ENCODE peak calls at places on chromosomes 2 and 18, in ten cellular contexts. W is fibroblast of pulmonary artery; R is cardiac muscle cell; V is CD8-positive, alpha-beta T cell; Q is uterus; A is sigmoid colon; F is foreskin fibroblast; B is choroid plexus epithelial cell; C is cardiac fibroblast; O is Panc1. I is an unnamed sample.

GRCh38 chr2:15939854-15940660 is at the start of gene MYCN:
- DNase-seq in W (peak), R (peak), V (peak), Q (peak), A (no peak), F (peak), B (peak), C (peak), O (no peak), I (peak)

GRCh38 chr18:11500153-11501122 is 109.0 kb upstream of the SLC35G4 start:
- DNase-seq in W (peak), R (peak), V (no peak), Q (no peak), A (no peak), F (peak), B (peak), C (peak), O (peak), I (peak)

GRCh38 chr2:148338544-148338943 is 306.0 kb upstream of the EPC2 start:
- DNase-seq in W (peak), R (peak), V (no peak), Q (no peak), A (no peak), F (peak), B (peak), C (peak), O (no peak), I (peak)

GRCh38 chr18:10771053-10771709 is 245.4 kb downstream of the NAPG start:
- DNase-seq in W (peak), R (peak), V (no peak), Q (no peak), A (no peak), F (peak), B (peak), C (no peak), O (no peak), I (peak)

GRCh38 chr2:36408198-36408703 is 52.7 kb downstream of the CRIM1 start:
- DNase-seq in W (peak), R (peak), V (no peak), Q (no peak), A (no peak), F (peak), B (peak), C (peak), O (no peak), I (no peak)

GRCh38 chr2:150491943-150492342 is 4.5 kb upstream of the RND3 start:
- DNase-seq in W (peak), R (no peak), V (no peak), Q (no peak), A (no peak), F (peak), B (peak), C (peak), O (no peak), I (peak)

GRCh38 chr2:4937550-4937949 is 754.6 kb upstream of the SOX11 start:
- DNase-seq in W (no peak), R (no peak), V (no peak), Q (no peak), A (no peak), F (no peak), B (peak), C (no peak), O (no peak), I (no peak)

GRCh38 chr2:8229546-8229986 is 452.3 kb upstream of the ID2 start:
- DNase-seq in W (peak), R (peak), V (peak), Q (peak), A (peak), F (peak), B (peak), C (peak), O (no peak), I (peak)

GRCh38 chr2:179938026-179938425 is 69.1 kb downstream of the CWC22 start:
- DNase-seq in W (no peak), R (no peak), V (no peak), Q (no peak), A (no peak), F (no peak), B (no peak), C (no peak), O (no peak), I (no peak)

GRCh38 chr2:179936654-179937053 is 70.4 kb downstream of the CWC22 start:
- DNase-seq in W (peak), R (peak), V (no peak), Q (no peak), A (no peak), F (peak), B (peak), C (peak), O (no peak), I (peak)

DNA sequence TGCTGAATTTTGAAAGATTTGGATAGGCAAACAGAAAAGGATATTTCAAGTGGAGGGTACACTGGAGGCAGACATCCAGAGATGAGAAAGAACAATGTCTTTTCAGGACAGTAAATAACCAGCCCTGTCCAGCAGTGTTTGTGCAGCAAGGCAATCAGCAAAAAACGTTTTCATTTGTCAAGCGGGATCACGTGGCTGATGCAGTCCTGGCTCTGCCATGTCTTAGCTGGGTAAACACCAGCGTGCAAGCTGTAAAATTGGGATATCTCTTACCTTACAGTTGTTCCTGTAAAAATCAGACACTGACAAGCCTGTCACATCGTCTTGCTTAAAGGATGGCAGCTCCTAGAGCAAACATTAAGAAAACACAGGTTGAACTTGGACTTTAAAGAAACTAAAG is 67.8 kb downstream of the CWC22 start:
- DNase-seq in W (no peak), R (no peak), V (no peak), Q (no peak), A (no peak), F (no peak), B (no peak), C (no peak), O (no peak), I (no peak)
- TF ChIP-seq CTCF in W (no peak), R (no peak), V (no peak), Q (no peak), A (no peak), F (no peak), B (no peak), C (no peak), O (no peak), I (no peak)

GRCh38 chr2:54083440-54083839 is 32.0 kb upstream of the ACYP2 start:
- DNase-seq in W (no peak), R (peak), V (no peak), Q (no peak), A (no peak), F (peak), B (peak), C (no peak), O (no peak), I (peak)

GRCh38 chr2:54083021-54083420 is 32.4 kb upstream of the ACYP2 start:
- DNase-seq in W (no peak), R (no peak), V (no peak), Q (no peak), A (no peak), F (no peak), B (no peak), C (no peak), O (no peak), I (no peak)

GRCh38 chr2:54085069-54085468 is 30.3 kb upstream of the ACYP2 start:
- DNase-seq in W (no peak), R (no peak), V (no peak), Q (no peak), A (no peak), F (no peak), B (no peak), C (no peak), O (no peak), I (no peak)

GRCh38 chr2:54086157-54086556 is 29.3 kb upstream of the ACYP2 start:
- DNase-seq in W (no peak), R (no peak), V (no peak), Q (no peak), A (no peak), F (no peak), B (no peak), C (no peak), O (no peak), I (no peak)

GRCh38 chr2:54084600-54084999 is 30.8 kb upstream of the ACYP2 start:
- DNase-seq in W (peak), R (peak), V (no peak), Q (no peak), A (no peak), F (peak), B (peak), C (peak), O (no peak), I (peak)
- H3K4me3 ChIP-seq in W (no peak), R (no peak), V (no peak), Q (no peak), A (no peak), F (no peak), B (no peak), C (no peak), O (no peak), I (no peak)

GRCh38 chr2:159677654-159678053 is 34.7 kb upstream of the MARCHF7 start:
- DNase-seq in W (peak), R (peak), V (no peak), Q (no peak), A (no peak), F (peak), B (peak), C (peak), O (peak), I (peak)
- TF ChIP-seq CTCF in W (peak), R (peak), V (no peak), Q (no peak), A (no peak), F (peak), B (peak), C (peak), O (peak), I (peak)

GRCh38 chr2:3535794-3536681 is 16.7 kb upstream of the ADI1 start:
- DNase-seq in W (peak), R (peak), V (no peak), Q (peak), A (peak), F (peak), B (peak), C (peak), O (peak), I (peak)

GRCh38 chr2:3534251-3534814 is 15.0 kb upstream of the ADI1 start:
- DNase-seq in W (no peak), R (no peak), V (no peak), Q (no peak), A (no peak), F (no peak), B (no peak), C (no peak), O (no peak), I (no peak)

GRCh38 chr2:3533836-3534235 is 14.5 kb upstream of the ADI1 start:
- DNase-seq in W (no peak), R (no peak), V (no peak), Q (no peak), A (no peak), F (no peak), B (no peak), C (no peak), O (no peak), I (no peak)

GRCh38 chr2:3536682-3537632 is 17.6 kb upstream of the ADI1 start:
- DNase-seq in W (peak), R (peak), V (no peak), Q (peak), A (peak), F (peak), B (peak), C (peak), O (no peak), I (peak)

DNA sequence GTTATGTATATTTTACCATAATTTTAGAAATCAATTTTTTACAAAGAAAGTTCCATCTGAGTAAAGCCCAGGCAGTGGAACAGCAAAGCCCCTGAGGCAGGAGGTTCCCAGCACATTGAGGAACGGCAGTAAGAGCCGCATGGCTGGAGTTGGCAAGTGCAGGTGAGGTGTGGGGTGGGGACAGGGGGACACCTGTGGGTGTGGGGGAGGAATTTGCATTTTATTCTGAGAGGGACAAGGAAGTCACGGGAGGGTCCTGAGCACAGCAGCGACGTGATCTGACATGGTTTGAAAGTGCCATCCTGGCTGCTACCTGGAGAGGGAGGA is 16.1 kb upstream of the ADI1 start:
- DNase-seq in W (no peak), R (no peak), V (no peak), Q (no peak), A (no peak), F (no peak), B (no peak), C (no peak), O (no peak), I (no peak)
- H3K4me3 ChIP-seq in W (peak), R (no peak), V (no peak), Q (peak), A (peak), F (peak), B (peak), C (peak), O (peak), I (peak)

GRCh38 chr2:238285653-238286082 is 2.7 kb downstream of the PER2 start:
- DNase-seq in W (peak), R (peak), V (no peak), Q (peak), A (peak), F (peak), B (peak), C (peak), O (no peak), I (peak)
- TF ChIP-seq CTCF in W (no peak), R (no peak), V (no peak), Q (no peak), A (no peak), F (no peak), B (no peak), C (no peak), O (no peak), I (no peak)

GRCh38 chr2:232387451-232388171 is 9.1 kb downstream of the ALPP start:
- DNase-seq in W (no peak), R (no peak), V (no peak), Q (no peak), A (no peak), F (no peak), B (no peak), C (no peak), O (no peak), I (no peak)
- H3K4me3 ChIP-seq in W (no peak), R (no peak), V (no peak), Q (no peak), A (no peak), F (no peak), B (no peak), C (no peak), O (no peak), I (no peak)

GRCh38 chr2:62339413-62339812 is 143.5 kb downstream of the B3GNT2 start:
- DNase-seq in W (no peak), R (no peak), V (no peak), Q (no peak), A (no peak), F (no peak), B (peak), C (no peak), O (no peak), I (no peak)
- TF ChIP-seq CTCF in W (peak), R (peak), V (no peak), Q (no peak), A (no peak), F (peak), B (peak), C (peak), O (peak), I (no peak)

GRCh38 chr2:241559489-241560180 is 1.1 kb downstream of the BOK start:
- DNase-seq in W (peak), R (peak), V (no peak), Q (no peak), A (no peak), F (peak), B (peak), C (peak), O (no peak), I (peak)
- H3K4me3 ChIP-seq in W (peak), R (peak), V (peak), Q (peak), A (peak), F (peak), B (peak), C (peak), O (peak), I (peak)